ENCODE peak calls at places on chromosomes 16 and 17, in four cellular contexts. One of them, this sample, is unnamed.

GRCh38 chr16:66830422-66831404 is at the start of gene NAE1:
- DNase-seq in cardiac muscle cell: peak; percentile 92
- DNase-seq in posterior vena cava: peak; percentile 96
- DNase-seq in cardiac fibroblast: peak; percentile 90
- DNase-seq in this sample: peak; percentile 93

GRCh38 chr17:63442549-63443035 is 3.5 kb downstream of the CYB561 start:
- DNase-seq in posterior vena cava: no peak
- DNase-seq in cardiac muscle cell: no peak
- DNase-seq in cardiac fibroblast: no peak
- DNase-seq in this sample: no peak

GRCh38 chr17:82531431-82531881 is 11.9 kb downstream of the FOXK2 start:
- DNase-seq in cardiac fibroblast: peak; percentile 40
- DNase-seq in posterior vena cava: no peak
- DNase-seq in cardiac muscle cell: peak; percentile 35
- DNase-seq in this sample: peak; percentile 66

GRCh38 chr17:40122466-40122943 is 734 bp downstream of the MSL1 start:
- DNase-seq in posterior vena cava: peak; percentile 87
- DNase-seq in cardiac muscle cell: peak; percentile 58
- DNase-seq in cardiac fibroblast: peak; percentile 61
- DNase-seq in this sample: peak; percentile 66

GRCh38 chr16:85863384-85863774 is 35.6 kb upstream of the IRF8 start:
- DNase-seq in cardiac muscle cell: peak; percentile 25
- DNase-seq in cardiac fibroblast: no peak
- DNase-seq in posterior vena cava: no peak
- DNase-seq in this sample: no peak

GRCh38 chr17:81379523-81379942 is 15.7 kb upstream of the BAHCC1 start:
- DNase-seq in posterior vena cava: no peak
- DNase-seq in cardiac fibroblast: no peak
- DNase-seq in cardiac muscle cell: no peak
- DNase-seq in this sample: peak; percentile 19

GRCh38 chr16:10419701-10420100 is 33.8 kb downstream of the ATF7IP2 start:
- DNase-seq in posterior vena cava: no peak
- DNase-seq in cardiac muscle cell: no peak
- DNase-seq in cardiac fibroblast: no peak
- DNase-seq in this sample: no peak

GRCh38 chr17:17712268-17712924 is 31.1 kb downstream of the RAI1 start:
- DNase-seq in cardiac muscle cell: peak; percentile 76
- DNase-seq in posterior vena cava: no peak
- DNase-seq in cardiac fibroblast: peak; percentile 86
- DNase-seq in this sample: peak; percentile 98

GRCh38 chr17:61594294-61594825 is 3.3 kb upstream of the NACA2 start:
- DNase-seq in cardiac fibroblast: no peak
- DNase-seq in posterior vena cava: no peak
- DNase-seq in cardiac muscle cell: no peak
- DNase-seq in this sample: no peak

GRCh38 chr16:88882358-88883030 is 16.0 kb upstream of the PABPN1L start:
- DNase-seq in cardiac fibroblast: no peak
- DNase-seq in cardiac muscle cell: no peak
- DNase-seq in posterior vena cava: no peak
- DNase-seq in this sample: no peak

GRCh38 chr17:7107795-7108559 is 6.6 kb downstream of the ASGR2 start:
- DNase-seq in cardiac muscle cell: no peak
- DNase-seq in cardiac fibroblast: no peak
- DNase-seq in posterior vena cava: no peak
- DNase-seq in this sample: no peak

GRCh38 chr17:9279911-9280310 is 258.6 kb downstream of the NTN1 start:
- DNase-seq in posterior vena cava: no peak
- DNase-seq in cardiac fibroblast: no peak
- DNase-seq in cardiac muscle cell: no peak
- DNase-seq in this sample: no peak

GRCh38 chr17:17494499-17495447 is 1.4 kb downstream of the RASD1 start:
- DNase-seq in posterior vena cava: peak; percentile 91
- DNase-seq in cardiac muscle cell: peak; percentile 52
- DNase-seq in cardiac fibroblast: peak; percentile 49
- DNase-seq in this sample: peak; percentile 58

GRCh38 chr16:8989099-8989878 is 25.6 kb upstream of the USP7 start:
- DNase-seq in cardiac fibroblast: no peak
- DNase-seq in posterior vena cava: no peak
- DNase-seq in cardiac muscle cell: no peak
- DNase-seq in this sample: peak; percentile 67

GRCh38 chr16:70579648-70580630 is 56.3 kb downstream of the SF3B3 start:
- DNase-seq in posterior vena cava: peak; percentile 78
- DNase-seq in cardiac muscle cell: no peak
- DNase-seq in cardiac fibroblast: no peak
- DNase-seq in this sample: no peak

GRCh38 chr17:45143767-45144198 is 4.5 kb upstream of the HEXIM1 start:
- DNase-seq in cardiac muscle cell: peak; percentile 97
- DNase-seq in posterior vena cava: peak; percentile 98
- DNase-seq in cardiac fibroblast: peak; percentile 95
- DNase-seq in this sample: peak; percentile 26

GRCh38 chr17:48954300-48954755 is 9.7 kb upstream of the SNF8 start:
- DNase-seq in cardiac fibroblast: peak; percentile 80
- DNase-seq in posterior vena cava: no peak
- DNase-seq in cardiac muscle cell: peak; percentile 76
- DNase-seq in this sample: peak; percentile 37

GRCh38 chr17:50027639-50028206 is 28.2 kb upstream of the ITGA3 start:
- DNase-seq in cardiac fibroblast: peak; percentile 93
- DNase-seq in posterior vena cava: peak; percentile 92
- DNase-seq in cardiac muscle cell: peak; percentile 93
- DNase-seq in this sample: peak; percentile 55

GRCh38 chr16:12153662-12154061 is 177.1 kb downstream of the SNX29 start:
- DNase-seq in cardiac fibroblast: no peak
- DNase-seq in cardiac muscle cell: no peak
- DNase-seq in posterior vena cava: no peak
- DNase-seq in this sample: no peak

GRCh38 chr16:31483081-31483480 is at the start of gene SLC5A2:
- DNase-seq in cardiac muscle cell: no peak
- DNase-seq in cardiac fibroblast: no peak
- DNase-seq in posterior vena cava: peak; percentile 55
- DNase-seq in this sample: no peak

This sample was measured in lung microvascular endothelial cell.